ENCODE peak calls at places on chromosomes 13 and 19, in five cellular contexts. One of them, this sample, is unnamed.
A peak's percentile ranks its signal among the peaks of the same experiment; 100 is the strongest.

GRCh38 chr13:73179906-73180305 is 121.1 kb downstream of the KLF5 start:
- DNase-seq in H1: no peak
- DNase-seq in neuronal stem cell: no peak
- DNase-seq in IMR-90: peak; percentile 80
- DNase-seq in mesendoderm: no peak
- DNase-seq in this sample: peak; percentile 80

GRCh38 chr19:35395762-35396199 is 24.9 kb downstream of the GPR42 start:
- DNase-seq in mesendoderm: no peak
- DNase-seq in H1: no peak
- DNase-seq in neuronal stem cell: no peak
- DNase-seq in IMR-90: no peak
- DNase-seq in this sample: peak; percentile 77

GRCh38 chr13:47252627-47253026 is 355.8 kb upstream of the HTR2A start:
- DNase-seq in mesendoderm: no peak
- DNase-seq in IMR-90: peak; percentile 10
- DNase-seq in H1: no peak
- DNase-seq in neuronal stem cell: no peak
- DNase-seq in this sample: no peak

GRCh38 chr19:10142701-10143375 is 23.1 kb upstream of the EIF3G start:
- DNase-seq in IMR-90: no peak
- DNase-seq in neuronal stem cell: no peak
- DNase-seq in mesendoderm: no peak
- DNase-seq in H1: no peak
- DNase-seq in this sample: no peak

GRCh38 chr13:113034451-113035208 is 65.6 kb downstream of the MCF2L start:
- DNase-seq in mesendoderm: peak; percentile 64
- DNase-seq in IMR-90: peak; percentile 56
- DNase-seq in neuronal stem cell: peak; percentile 33
- DNase-seq in H1: peak; percentile 72
- DNase-seq in this sample: peak; percentile 52

GRCh38 chr13:100130092-100130491 is 41.2 kb downstream of the PCCA start:
- DNase-seq in mesendoderm: peak; percentile 25
- DNase-seq in IMR-90: no peak
- DNase-seq in H1: no peak
- DNase-seq in neuronal stem cell: no peak
- DNase-seq in this sample: no peak

GRCh38 chr19:38162094-38162493 is 61.9 kb downstream of the DPF1 start:
- DNase-seq in H1: no peak
- DNase-seq in IMR-90: no peak
- DNase-seq in mesendoderm: no peak
- DNase-seq in neuronal stem cell: no peak
- DNase-seq in this sample: no peak

GRCh38 chr19:2775556-2776430 is 7.3 kb downstream of the SGTA start:
- DNase-seq in H1: no peak
- DNase-seq in IMR-90: peak; percentile 35
- DNase-seq in mesendoderm: no peak
- DNase-seq in neuronal stem cell: no peak
- DNase-seq in this sample: peak; percentile 68

GRCh38 chr19:35216833-35217707 is 11.5 kb downstream of the FAM187B start:
- DNase-seq in IMR-90: no peak
- DNase-seq in H1: no peak
- DNase-seq in mesendoderm: peak; percentile 63
- DNase-seq in neuronal stem cell: no peak
- DNase-seq in this sample: no peak

GRCh38 chr13:112486386-112487126 is 101.4 kb downstream of the TUBGCP3 start:
- DNase-seq in IMR-90: peak; percentile 35
- DNase-seq in mesendoderm: no peak
- DNase-seq in neuronal stem cell: no peak
- DNase-seq in H1: peak; percentile 28
- DNase-seq in this sample: no peak

GRCh38 chr19:49877879-49878743 is 609 bp downstream of the TBC1D17 start:
- DNase-seq in mesendoderm: peak; percentile 99
- DNase-seq in H1: peak; percentile 98
- DNase-seq in IMR-90: peak; percentile 96
- DNase-seq in neuronal stem cell: peak; percentile 95
- DNase-seq in this sample: peak; percentile 98

GRCh38 chr19:5080030-5080644 is 111.2 kb downstream of the KDM4B start:
- DNase-seq in IMR-90: no peak
- DNase-seq in H1: no peak
- DNase-seq in neuronal stem cell: no peak
- DNase-seq in mesendoderm: no peak
- DNase-seq in this sample: no peak

GRCh38 chr13:26017196-26017921 is 34.5 kb downstream of the SHISA2 start:
- DNase-seq in mesendoderm: no peak
- DNase-seq in H1: no peak
- DNase-seq in IMR-90: no peak
- DNase-seq in neuronal stem cell: no peak
- DNase-seq in this sample: no peak

GRCh38 chr19:34639491-34640085 is 37.4 kb downstream of the SCGB2B2 start:
- DNase-seq in neuronal stem cell: peak; percentile 45
- DNase-seq in mesendoderm: peak; percentile 77
- DNase-seq in H1: peak; percentile 58
- DNase-seq in IMR-90: peak; percentile 72
- DNase-seq in this sample: peak; percentile 58

GRCh38 chr19:927044-927706 is 1.3 kb downstream of the ARID3A start:
- DNase-seq in H1: no peak
- DNase-seq in IMR-90: no peak
- DNase-seq in neuronal stem cell: no peak
- DNase-seq in mesendoderm: peak; percentile 67
- DNase-seq in this sample: peak; percentile 71

GRCh38 chr13:105273665-105274222 is 1261.7 kb downstream of the EFNB2 start:
- DNase-seq in mesendoderm: no peak
- DNase-seq in H1: no peak
- DNase-seq in IMR-90: no peak
- DNase-seq in neuronal stem cell: no peak
- DNase-seq in this sample: no peak

GRCh38 chr19:9966024-9966423 is 29.7 kb upstream of the OLFM2 start:
- DNase-seq in neuronal stem cell: no peak
- DNase-seq in H1: no peak
- DNase-seq in mesendoderm: no peak
- DNase-seq in IMR-90: no peak
- DNase-seq in this sample: no peak

GRCh38 chr19:35044317-35045117 is 3.0 kb downstream of the HPN start:
- DNase-seq in IMR-90: peak; percentile 43
- DNase-seq in H1: peak; percentile 95
- DNase-seq in mesendoderm: peak; percentile 72
- DNase-seq in neuronal stem cell: peak; percentile 68
- DNase-seq in this sample: peak; percentile 51

GRCh38 chr13:59442946-59443345 is 720.8 kb downstream of the DIAPH3 start:
- DNase-seq in H1: no peak
- DNase-seq in neuronal stem cell: no peak
- DNase-seq in IMR-90: peak; percentile 45
- DNase-seq in mesendoderm: no peak
- DNase-seq in this sample: no peak

GRCh38 chr13:51825165-51825592 is 19.8 kb downstream of the TMEM272 start:
- DNase-seq in H1: no peak
- DNase-seq in mesendoderm: no peak
- DNase-seq in IMR-90: no peak
- DNase-seq in neuronal stem cell: no peak
- DNase-seq in this sample: no peak

GRCh38 chr13:51827254-51827653 is 17.7 kb downstream of the TMEM272 start:
- DNase-seq in IMR-90: no peak
- DNase-seq in mesendoderm: no peak
- DNase-seq in neuronal stem cell: no peak
- DNase-seq in H1: no peak
- DNase-seq in this sample: no peak

GRCh38 chr13:51823861-51824260 is 19.9 kb upstream of the DHRS12 start:
- DNase-seq in mesendoderm: no peak
- DNase-seq in IMR-90: no peak
- DNase-seq in neuronal stem cell: no peak
- DNase-seq in H1: no peak
- DNase-seq in this sample: no peak

GRCh38 chr13:51826606-51827005 is 18.4 kb downstream of the TMEM272 start:
- DNase-seq in neuronal stem cell: no peak
- DNase-seq in IMR-90: no peak
- DNase-seq in mesendoderm: no peak
- DNase-seq in H1: no peak
- DNase-seq in this sample: no peak

DNA sequence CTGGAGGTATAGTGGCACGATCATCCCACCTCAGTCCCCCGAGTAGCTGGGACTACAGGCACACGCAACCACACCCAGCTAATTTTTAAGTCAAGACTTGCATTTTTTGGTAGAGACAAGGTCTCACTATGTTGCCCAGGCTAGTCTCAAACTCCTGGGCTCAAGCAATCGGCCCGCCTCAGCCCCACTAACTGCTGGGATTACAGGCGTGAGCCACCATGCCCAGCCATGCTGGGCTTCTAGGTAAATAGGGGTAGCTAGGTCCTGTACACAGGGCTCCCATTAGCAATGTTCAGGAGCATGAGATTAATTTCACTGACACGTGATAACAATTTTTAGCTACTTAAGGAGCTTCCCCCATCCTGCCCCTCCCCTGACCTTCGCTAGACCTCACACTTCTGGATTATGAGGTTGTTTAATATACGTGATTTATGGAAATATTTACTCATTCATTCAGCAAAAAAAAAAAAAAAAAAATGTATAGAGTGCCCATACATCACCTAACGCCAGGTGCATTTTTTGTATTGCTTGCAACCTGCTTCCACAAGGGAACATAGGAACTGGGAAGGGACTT is 19.2 kb downstream of the TMEM272 start:
- DNase-seq in neuronal stem cell: no peak
- DNase-seq in H1: no peak
- DNase-seq in mesendoderm: no peak
- DNase-seq in IMR-90: no peak
- DNase-seq in this sample: no peak
- H3K4ac ChIP-seq in neuronal stem cell: no peak overlapping the region
- H3K4ac ChIP-seq in H1: no peak overlapping the region
- H3K4ac ChIP-seq in mesendoderm: no peak overlapping the region
- H3K4ac ChIP-seq in IMR-90: no peak overlapping the region
- H3K4ac ChIP-seq in this sample: no peak overlapping the region

GRCh38 chr13:51233117-51233826 is 11.1 kb downstream of the FAM124A start:
- DNase-seq in neuronal stem cell: no peak
- DNase-seq in IMR-90: no peak
- DNase-seq in mesendoderm: no peak
- DNase-seq in H1: no peak
- DNase-seq in this sample: no peak

GRCh38 chr13:51229141-51229540 is 6.9 kb downstream of the FAM124A start:
- DNase-seq in IMR-90: no peak
- DNase-seq in H1: no peak
- DNase-seq in neuronal stem cell: no peak
- DNase-seq in mesendoderm: no peak
- DNase-seq in this sample: no peak

GRCh38 chr13:51229731-51230130 is 7.5 kb downstream of the FAM124A start:
- DNase-seq in H1: no peak
- DNase-seq in mesendoderm: peak; percentile 46
- DNase-seq in IMR-90: no peak
- DNase-seq in neuronal stem cell: no peak
- DNase-seq in this sample: no peak

GRCh38 chr13:51230473-51231105 is 8.4 kb downstream of the FAM124A start:
- DNase-seq in mesendoderm: no peak
- DNase-seq in IMR-90: peak; percentile 7
- DNase-seq in H1: no peak
- DNase-seq in neuronal stem cell: no peak
- DNase-seq in this sample: peak; percentile 28

DNA sequence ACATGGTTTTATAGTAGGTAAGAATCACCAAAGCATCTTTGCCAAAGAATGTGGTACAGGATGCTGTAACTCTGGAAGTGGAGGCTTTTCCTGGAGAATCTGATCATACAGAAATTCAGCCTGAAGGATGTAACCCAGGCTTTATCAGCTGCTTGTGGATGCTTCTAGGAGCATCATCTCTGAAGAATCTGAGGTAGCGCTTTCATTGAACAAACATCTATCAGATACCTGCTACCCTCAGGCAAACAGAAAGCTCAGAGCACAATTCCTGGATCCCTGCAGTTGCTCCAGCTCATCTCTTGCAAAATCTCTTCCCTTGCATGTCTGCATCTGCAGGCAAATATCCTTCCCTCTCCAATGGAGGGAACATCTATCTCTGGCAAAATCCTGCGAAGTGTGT is 9.3 kb downstream of the FAM124A start:
- DNase-seq in mesendoderm: no peak
- DNase-seq in IMR-90: no peak
- DNase-seq in H1: no peak
- DNase-seq in neuronal stem cell: no peak
- DNase-seq in this sample: no peak
- H3K4ac ChIP-seq in mesendoderm: no peak overlapping the region
- H3K4ac ChIP-seq in IMR-90: no peak overlapping the region
- H3K4ac ChIP-seq in H1: no peak overlapping the region
- H3K4ac ChIP-seq in neuronal stem cell: no peak overlapping the region
- H3K4ac ChIP-seq in this sample: no peak overlapping the region

DNA sequence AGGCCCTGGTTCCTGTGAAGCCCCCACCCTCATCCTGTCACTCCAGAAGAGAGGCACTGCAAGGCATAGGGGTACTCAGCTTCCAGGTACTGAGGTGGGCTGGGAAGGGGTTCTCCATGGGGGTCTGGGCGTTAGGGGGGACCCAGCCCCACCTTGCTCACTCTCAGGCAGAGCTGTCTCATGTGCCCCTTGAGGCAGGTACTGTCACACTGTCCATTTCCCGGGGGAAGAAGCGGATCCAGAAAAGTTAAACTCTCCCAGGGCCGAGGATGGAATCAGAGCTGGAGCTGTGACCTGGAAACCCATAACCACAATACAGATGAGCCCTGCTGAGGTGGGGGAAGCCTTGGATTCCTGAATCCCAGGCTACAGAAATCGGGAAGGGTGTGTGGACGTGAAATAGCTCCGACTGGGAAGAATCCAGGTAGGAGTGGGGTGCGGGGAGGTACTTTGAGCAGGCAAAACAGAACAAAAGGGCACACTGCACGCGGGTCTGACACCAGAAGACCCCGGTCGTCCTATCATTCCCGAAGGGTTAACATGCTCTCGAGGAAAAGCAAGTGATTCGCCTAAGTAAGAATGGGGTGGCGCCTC is 529 bp upstream of the USE1 start:
- DNase-seq in neuronal stem cell: no peak
- DNase-seq in IMR-90: no peak
- DNase-seq in H1: peak; percentile 52
- DNase-seq in mesendoderm: no peak
- DNase-seq in this sample: no peak
- H3K4ac ChIP-seq in neuronal stem cell: no peak overlapping the region
- H3K4ac ChIP-seq in IMR-90: peak overlapping the region; percentile 89
- H3K4ac ChIP-seq in H1: peak overlapping the region; percentile 30
- H3K4ac ChIP-seq in mesendoderm: peak overlapping the region; percentile 82
- H3K4ac ChIP-seq in this sample: peak overlapping the region; percentile 81

DNA sequence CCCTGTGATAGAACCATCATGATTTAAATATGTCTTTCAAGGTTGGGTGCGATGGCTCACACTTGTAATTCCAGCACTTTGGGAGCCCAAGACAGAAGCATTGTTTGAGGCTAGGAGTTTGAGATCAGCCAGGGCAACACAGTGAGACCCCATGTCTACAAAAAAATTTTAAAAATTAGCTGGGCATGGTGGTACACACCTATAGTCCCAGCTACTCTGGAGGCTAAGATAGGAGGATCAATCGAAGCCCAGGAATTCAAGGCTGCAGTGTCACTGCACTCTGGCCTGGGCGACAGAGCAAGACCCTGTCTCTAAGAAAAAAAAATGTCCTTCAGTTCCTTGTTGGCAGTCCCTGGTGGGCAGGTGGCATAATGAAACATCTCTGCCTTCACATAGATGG is 46.0 kb downstream of the FLT1 start:
- DNase-seq in mesendoderm: no peak
- DNase-seq in H1: no peak
- DNase-seq in IMR-90: no peak
- DNase-seq in neuronal stem cell: no peak
- DNase-seq in this sample: no peak
- H3K4ac ChIP-seq in mesendoderm: no peak overlapping the region
- H3K4ac ChIP-seq in H1: no peak overlapping the region
- H3K4ac ChIP-seq in IMR-90: no peak overlapping the region
- H3K4ac ChIP-seq in neuronal stem cell: no peak overlapping the region
- H3K4ac ChIP-seq in this sample: no peak overlapping the region

This sample was measured in mesenchymal stem cell.